ENCODE peak calls at places on chromosomes 16 and 17, in four cellular contexts. S, L, Z and I are unnamed samples.

GRCh38 chr16:77833906-77834599 is 45.7 kb downstream of the VAT1L start:
- DNase-seq in S (no peak), L (no peak), Z (no peak), I (no peak)

GRCh38 chr16:68764866-68765265 is 27.8 kb downstream of the CDH1 start:
- DNase-seq in S (no peak), L (no peak), Z (peak; percentile 43), I (no peak)

GRCh38 chr17:50956409-50956749 is 90.2 kb upstream of the TOB1 start:
- DNase-seq in S (no peak), L (no peak), Z (no peak), I (no peak)

GRCh38 chr16:73794936-73795335 is 501.7 kb upstream of the PSMD7 start:
- DNase-seq in S (no peak), L (no peak), Z (no peak), I (no peak)

GRCh38 chr17:42647778-42648177 is 11.3 kb upstream of the TUBG2 start:
- DNase-seq in S (no peak), L (no peak), Z (no peak), I (peak; percentile 46)

GRCh38 chr17:28230011-28230410 is 89.0 kb upstream of the TMEM97 start:
- DNase-seq in S (no peak), L (no peak), Z (peak; percentile 37), I (no peak)

GRCh38 chr17:18187226-18187625 is 3.6 kb downstream of the ALKBH5 start:
- DNase-seq in S (peak; percentile 40), L (no peak), Z (no peak), I (no peak)

GRCh38 chr17:4161560-4162221 is 18.7 kb downstream of the CYB5D2 start:
- DNase-seq in S (no peak), L (no peak), Z (peak; percentile 37), I (no peak)

GRCh38 chr17:19933221-19933620 is 44.4 kb downstream of the AKAP10 start:
- DNase-seq in S (no peak), L (no peak), Z (no peak), I (no peak)

GRCh38 chr16:64363039-64363438 is 758.8 kb downstream of the CDH11 start:
- DNase-seq in S (no peak), L (no peak), Z (no peak), I (no peak)

GRCh38 chr17:17635126-17635525 is 43.6 kb upstream of the PEMT start:
- DNase-seq in S (no peak), L (no peak), Z (no peak), I (no peak)

GRCh38 chr17:81021531-81022370 is 13.2 kb upstream of the BAIAP2 start:
- DNase-seq in S (no peak), L (no peak), Z (no peak), I (no peak)

GRCh38 chr17:16479264-16479663 is 12.7 kb downstream of the LRRC75A start:
- DNase-seq in S (no peak), L (no peak), Z (no peak), I (no peak)

GRCh38 chr16:49600976-49601375 is 227.4 kb downstream of the C16orf78 start:
- DNase-seq in S (no peak), L (no peak), Z (no peak), I (no peak)

GRCh38 chr16:67006930-67007658 is 18.7 kb downstream of the CES4A start:
- DNase-seq in S (no peak), L (no peak), Z (no peak), I (no peak)

GRCh38 chr16:48613061-48613957 is 3.3 kb upstream of the N4BP1 start:
- DNase-seq in S (peak; percentile 76), L (no peak), Z (no peak), I (no peak)

GRCh38 chr17:19728114-19728495 is 11.7 kb upstream of the SLC47A2 start:
- DNase-seq in S (peak; percentile 44), L (no peak), Z (no peak), I (no peak)

GRCh38 chr16:63188076-63188771 is 1152.0 kb upstream of the CDH8 start:
- DNase-seq in S (no peak), L (no peak), Z (no peak), I (no peak)

GRCh38 chr17:1661045-1661444 is 11.4 kb upstream of the RILP start:
- DNase-seq in S (no peak), L (no peak), Z (no peak), I (no peak)

GRCh38 chr16:8863594-8864424 is 5.0 kb downstream of the CARHSP1 start:
- DNase-seq in S (peak; percentile 100), L (no peak), Z (peak; percentile 74), I (no peak)

GRCh38 chr16:16042076-16042475 is 92.7 kb downstream of the ABCC1 start:
- DNase-seq in S (no peak), L (no peak), Z (no peak), I (no peak)

GRCh38 chr17:1108560-1108809 is 71.3 kb downstream of the ABR start:
- DNase-seq in S (no peak), L (no peak), Z (no peak), I (no peak)

GRCh38 chr17:44916781-44917241 is 1.5 kb upstream of the GFAP start:
- DNase-seq in S (no peak), L (no peak), Z (no peak), I (no peak)

GRCh38 chr16:75461575-75461974 is 2.9 kb downstream of the TMEM170A start:
- DNase-seq in S (no peak), L (no peak), Z (no peak), I (no peak)

GRCh38 chr16:75458439-75458838 is 6.0 kb downstream of the TMEM170A start:
- DNase-seq in S (no peak), L (no peak), Z (no peak), I (no peak)

GRCh38 chr16:75460441-75460840 is 4.0 kb downstream of the TMEM170A start:
- DNase-seq in S (no peak), L (no peak), Z (no peak), I (no peak)

GRCh38 chr16:75458029-75458428 is 6.5 kb downstream of the TMEM170A start:
- DNase-seq in S (no peak), L (no peak), Z (no peak), I (no peak)

DNA sequence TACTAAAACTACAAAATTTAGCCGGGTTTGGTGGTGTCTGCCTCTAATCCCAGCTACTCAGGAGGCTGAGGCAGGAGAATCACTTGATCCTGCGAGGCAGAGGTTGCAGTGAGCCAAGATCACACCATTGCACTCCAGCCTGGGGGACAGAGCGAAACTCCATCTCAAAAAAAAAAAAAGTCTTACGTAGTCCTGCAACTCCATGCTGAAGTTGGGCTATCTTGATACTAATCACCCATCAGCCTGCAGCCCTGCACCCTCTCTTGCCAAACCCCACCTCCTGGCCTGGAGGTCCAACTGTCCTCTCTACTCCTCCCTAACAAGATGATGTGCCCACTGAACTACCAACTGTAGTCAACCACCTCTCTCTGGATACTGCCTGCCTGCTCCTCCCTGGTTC is 4.8 kb downstream of the TMEM170A start:
- DNase-seq in S (no peak), L (no peak), Z (no peak), I (no peak)
- TF ChIP-seq FOXK2 in S (no peak), L (no peak), Z (no peak), I (no peak)

GRCh38 chr17:64094412-64094811 is 35.5 kb downstream of the ERN1 start:
- DNase-seq in S (no peak), L (no peak), Z (no peak), I (no peak)
- TF ChIP-seq FOXK2 in S (no peak), L (no peak), Z (no peak), I (no peak)

GRCh38 chr16:85619089-85619850 is 6.1 kb downstream of the GSE1 start:
- DNase-seq in S (no peak), L (no peak), Z (no peak), I (no peak)
- TF ChIP-seq FOXK2 in S (no peak), L (no peak), Z (no peak), I (no peak)

GRCh38 chr17:65434251-65434650 is 127.2 kb downstream of the AXIN2 start:
- DNase-seq in S (no peak), L (no peak), Z (no peak), I (no peak)
- TF ChIP-seq FOXK2 in S (no peak), L (no peak), Z (no peak), I (no peak)